ENCODE peak calls at places on chromosome 1, in seven cellular contexts. P is IMR-90, F is H9, D is mesenchymal stem cell, R is trophoblast cell, C is neuronal stem cell, O is mesendoderm. U is an unnamed sample.

GRCh38 chr1:17875171-17875881 is 120.2 kb downstream of the ACTL8 start:
- DNase-seq in C (no peak), D (peak), F (no peak), O (no peak), P (peak), R (no peak), U (no peak)

GRCh38 chr1:201531551-201532425 is 7.1 kb upstream of the NAV1 start:
- DNase-seq in O (no peak), F (no peak), P (no peak), R (no peak), D (peak), C (no peak), U (no peak)

GRCh38 chr1:174815474-174815908 is 184.3 kb upstream of the CACYBP start:
- DNase-seq in D (no peak), R (no peak), P (no peak), O (no peak), C (no peak), F (no peak), U (no peak)

GRCh38 chr1:9723068-9723805 is 71.7 kb downstream of the PIK3CD start:
- DNase-seq in R (no peak), D (no peak), P (no peak), C (no peak), O (no peak), F (no peak), U (no peak)

GRCh38 chr1:6970256-6970655 is 185.0 kb downstream of the CAMTA1 start:
- DNase-seq in F (peak), P (no peak), O (no peak), R (no peak), D (no peak), C (no peak), U (no peak)

GRCh38 chr1:29145739-29146437 is 22.2 kb upstream of the TMEM200B start:
- DNase-seq in F (no peak), R (peak), C (no peak), P (peak), O (no peak), D (no peak), U (no peak)

GRCh38 chr1:93672069-93672468 is 9.6 kb downstream of the BCAR3 start:
- DNase-seq in D (peak), R (no peak), P (peak), O (no peak), F (no peak), C (no peak), U (no peak)

GRCh38 chr1:207084701-207085180 is 3.9 kb upstream of the C4BPB start:
- DNase-seq in C (peak), P (peak), F (peak), O (peak), D (peak), R (peak), U (peak)

GRCh38 chr1:73366734-73367413 is 831.1 kb downstream of the LRRIQ3 start:
- DNase-seq in P (no peak), F (no peak), O (no peak), D (no peak), C (no peak), R (no peak), U (no peak)

GRCh38 chr1:57546527-57546926 is 122.7 kb upstream of the DAB1 start:
- DNase-seq in P (no peak), O (no peak), D (no peak), C (no peak), R (no peak), F (no peak), U (no peak)

GRCh38 chr1:180247580-180247979 is 17.5 kb downstream of the LHX4 start:
- DNase-seq in P (no peak), O (no peak), R (no peak), D (no peak), F (no peak), C (no peak), U (no peak)

GRCh38 chr1:79797487-79797886 is 791.0 kb upstream of the ADGRL4 start:
- DNase-seq in O (peak), F (no peak), C (no peak), D (no peak), R (no peak), P (no peak), U (no peak)

GRCh38 chr1:25148673-25149300 is 83.5 kb downstream of the SYF2 start:
- DNase-seq in O (peak), D (no peak), F (peak), P (no peak), R (no peak), C (no peak), U (peak)

GRCh38 chr1:24898152-24898908 is 31.7 kb downstream of the RUNX3 start:
- DNase-seq in D (peak), F (peak), C (peak), O (peak), R (peak), P (peak), U (peak)

GRCh38 chr1:240666548-240667198 is 54.7 kb upstream of the GREM2 start:
- DNase-seq in C (no peak), D (no peak), O (no peak), R (no peak), F (no peak), P (peak), U (no peak)

GRCh38 chr1:62687421-62687902 is 724 bp downstream of the DOCK7 start:
- DNase-seq in O (no peak), P (peak), D (peak), F (peak), R (peak), C (peak), U (peak)

GRCh38 chr1:172085372-172085771 is 244.1 kb downstream of the DNM3 start:
- DNase-seq in R (no peak), P (no peak), C (peak), F (no peak), O (no peak), D (no peak), U (no peak)

DNA sequence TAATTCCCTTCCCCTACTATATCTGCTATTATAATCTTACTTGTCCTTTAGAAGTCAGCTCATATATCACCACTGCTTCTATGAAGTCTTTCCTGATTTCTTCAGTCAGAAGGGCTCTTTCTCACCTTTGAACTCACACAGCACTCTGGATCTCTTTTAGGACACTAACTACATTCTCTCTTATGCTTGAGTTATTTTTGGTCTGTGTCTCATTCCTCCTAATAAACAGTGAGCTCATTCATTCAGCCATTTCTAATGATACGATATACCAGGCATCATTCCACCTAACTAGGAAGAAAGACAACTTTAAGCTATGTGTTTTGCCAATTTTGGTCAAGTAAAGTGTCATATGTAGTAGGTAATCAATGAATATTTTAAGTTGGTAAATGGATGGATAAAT is 1.2 kb upstream of the STYXL2 start:
- DNase-seq in R (no peak), P (no peak), D (peak), O (no peak), C (no peak), F (no peak), U (no peak)
- H2BK5ac ChIP-seq in R (no peak), P (no peak), D (no peak), O (no peak), C (no peak), F (no peak), U (no peak)

GRCh38 chr1:35345439-35345981 is 77.0 kb downstream of the ZMYM4 start:
- DNase-seq in F (peak), P (peak), D (peak), C (no peak), R (peak), O (peak), U (no peak)

DNA sequence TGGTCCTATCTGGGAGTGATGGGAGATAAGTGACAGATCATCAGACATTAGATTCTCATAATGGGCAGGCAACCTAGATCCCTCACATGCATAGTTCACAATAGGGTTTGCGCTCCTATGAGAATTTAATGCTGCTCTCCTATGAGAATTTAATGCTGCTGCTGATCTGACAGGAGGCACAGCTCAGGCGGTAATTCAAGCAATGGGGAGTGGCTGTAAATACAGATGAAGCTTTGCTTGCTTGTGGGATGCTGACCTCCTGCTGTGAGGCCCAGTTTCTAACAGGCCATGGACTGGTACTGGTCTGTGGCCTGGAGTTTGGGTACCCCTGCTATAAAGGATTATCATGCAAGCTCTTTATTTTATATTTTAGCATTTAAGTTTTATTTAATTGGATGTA is 72.0 kb downstream of the ZMYM4 start:
- DNase-seq in O (peak), R (no peak), C (no peak), D (no peak), P (no peak), F (no peak), U (no peak)
- H2BK5ac ChIP-seq in O (no peak), R (no peak), C (no peak), D (no peak), P (no peak), F (no peak), U (no peak)

GRCh38 chr1:242787968-242788367 is 263.5 kb upstream of the PLD5 start:
- DNase-seq in C (no peak), P (no peak), R (peak), D (no peak), F (no peak), O (peak), U (peak)
- H2BK5ac ChIP-seq in C (no peak), P (no peak), R (no peak), D (no peak), F (no peak), O (no peak), U (no peak)

GRCh38 chr1:27584453-27584852 is 19.5 kb downstream of the AHDC1 start:
- DNase-seq in C (no peak), O (no peak), R (no peak), P (no peak), D (no peak), F (no peak), U (no peak)

GRCh38 chr1:27589441-27589840 is 14.5 kb downstream of the AHDC1 start:
- DNase-seq in P (no peak), D (no peak), C (no peak), R (no peak), F (no peak), O (no peak), U (no peak)

GRCh38 chr1:27583479-27583878 is 20.5 kb downstream of the AHDC1 start:
- DNase-seq in D (no peak), O (no peak), C (no peak), R (no peak), F (no peak), P (no peak), U (no peak)

GRCh38 chr1:27588256-27589232 is 15.4 kb downstream of the AHDC1 start:
- DNase-seq in O (no peak), P (peak), C (no peak), R (no peak), F (no peak), D (peak), U (no peak)

DNA sequence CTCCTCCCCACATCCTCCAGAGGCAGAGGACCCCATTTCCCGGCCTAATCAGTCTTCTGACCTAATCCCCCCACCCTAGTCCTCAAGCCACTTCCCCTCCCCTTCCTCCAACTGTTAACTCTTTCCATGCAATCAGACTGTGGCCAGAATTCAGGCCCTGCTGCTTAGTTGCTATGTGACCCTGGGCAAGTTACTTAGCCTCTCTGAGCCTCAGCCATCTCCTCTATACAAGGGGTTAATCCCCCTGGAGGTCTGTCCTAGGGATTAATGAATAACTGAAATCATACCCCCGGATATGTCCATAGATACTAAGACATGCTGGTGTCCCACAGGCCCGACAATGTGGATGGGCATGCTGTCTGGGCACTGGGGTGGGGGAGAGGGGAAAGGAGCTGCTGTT is 18.3 kb downstream of the AHDC1 start:
- DNase-seq in D (no peak), F (no peak), C (no peak), O (no peak), R (no peak), P (no peak), U (no peak)
- H2BK5ac ChIP-seq in D (no peak), F (no peak), C (no peak), O (no peak), R (no peak), P (no peak), U (no peak)

GRCh38 chr1:3727825-3728776 is 24.1 kb upstream of the CCDC27 start:
- DNase-seq in O (no peak), D (no peak), F (no peak), R (no peak), P (no peak), C (no peak), U (no peak)

GRCh38 chr1:3730556-3731247 is 21.5 kb upstream of the CCDC27 start:
- DNase-seq in O (no peak), C (no peak), D (no peak), R (no peak), F (no peak), P (no peak), U (no peak)

GRCh38 chr1:3731543-3731942 is 20.7 kb upstream of the CCDC27 start:
- DNase-seq in C (no peak), R (no peak), D (no peak), O (no peak), P (no peak), F (no peak), U (no peak)

GRCh38 chr1:3731951-3732746 is 20.1 kb upstream of the CCDC27 start:
- DNase-seq in F (no peak), O (no peak), R (no peak), D (no peak), C (no peak), P (no peak), U (no peak)

DNA sequence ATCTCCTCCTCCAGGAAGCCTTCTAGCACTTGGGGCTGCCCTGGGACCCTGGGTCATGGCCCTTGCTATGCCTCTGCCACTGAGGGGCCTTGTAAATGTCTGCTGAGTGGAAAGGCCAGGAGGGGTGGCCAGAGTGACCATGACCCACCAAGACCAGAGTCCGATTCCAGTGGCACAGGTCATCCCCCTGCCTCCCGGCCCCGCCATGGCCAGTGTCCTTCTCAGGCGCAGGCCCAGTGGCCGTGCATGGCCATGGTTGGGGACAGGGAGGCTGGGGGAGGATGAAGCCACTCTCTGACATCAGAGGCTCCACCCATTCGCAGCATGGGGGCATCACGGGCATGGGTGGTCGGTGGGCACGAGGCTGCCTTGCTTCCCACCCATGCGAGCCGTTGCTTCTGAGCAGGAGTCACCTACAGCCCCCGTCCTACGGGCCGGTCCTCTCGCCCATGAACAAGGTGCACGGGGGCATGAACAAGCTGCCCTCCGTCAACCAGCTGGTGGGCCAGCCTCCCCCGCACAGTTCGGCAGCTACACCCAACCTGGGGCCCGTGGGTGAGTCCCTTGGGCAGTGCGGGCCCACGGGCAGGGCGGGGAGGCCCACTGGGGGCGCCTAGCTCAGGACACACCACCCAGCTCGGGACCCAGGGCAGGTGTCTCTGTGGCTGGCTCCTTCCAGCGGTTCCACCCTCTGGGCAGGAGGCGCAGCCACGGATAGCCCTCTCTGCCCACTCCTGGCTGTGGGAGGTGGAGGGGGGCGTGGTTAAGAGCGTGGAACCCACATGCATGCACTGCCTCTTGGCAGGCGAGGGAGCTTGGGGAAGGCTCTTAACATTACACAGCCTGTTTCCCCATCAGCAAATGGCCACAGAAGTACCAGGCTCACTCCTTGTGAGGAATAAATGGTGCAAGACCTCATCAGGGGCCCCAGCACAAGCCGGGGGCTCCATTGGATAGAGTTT is 22.4 kb upstream of the CCDC27 start:
- DNase-seq in O (no peak), C (no peak), D (no peak), P (no peak), F (no peak), R (no peak), U (no peak)
- H2BK5ac ChIP-seq in O (no peak), C (no peak), D (no peak), P (no peak), F (no peak), R (no peak), U (no peak)

GRCh38 chr1:21828506-21829210 is 16.6 kb downstream of the LDLRAD2 start:
- DNase-seq in P (no peak), F (peak), C (no peak), O (no peak), D (no peak), R (no peak), U (no peak)
- H2BK5ac ChIP-seq in P (no peak), F (no peak), C (no peak), O (no peak), D (no peak), R (no peak), U (no peak)